ENCODE peak calls at places on chromosomes 4 and X, in eight cellular contexts. L, V, Z, I, E, B, F and K are unnamed samples.

GRCh38 chrX:16869393-16870094 is 618 bp downstream of the RBBP7 start:
- DNase-seq in L (peak), V (peak), Z (peak), I (peak), E (peak), B (no peak), F (peak), K (peak)

GRCh38 chrX:119885554-119886428 is 9.9 kb upstream of the AKAP14 start:
- DNase-seq in L (no peak), V (peak), Z (no peak), I (no peak), E (no peak), B (peak), F (no peak), K (no peak)

GRCh38 chrX:123960956-123961267 is 594 bp upstream of the STAG2 start:
- DNase-seq in L (no peak), V (no peak), Z (no peak), I (no peak), E (no peak), B (no peak), F (no peak), K (no peak)

GRCh38 chr4:73222466-73223257 is 35.9 kb downstream of the ANKRD17 start:
- DNase-seq in L (peak), V (peak), Z (no peak), I (peak), E (peak), B (peak), F (peak), K (peak)

GRCh38 chr4:101328063-101328602 is 19.2 kb downstream of the PPP3CA start:
- DNase-seq in L (no peak), V (no peak), Z (no peak), I (no peak), E (no peak), B (no peak), F (no peak), K (no peak)

GRCh38 chr4:11469900-11470708 is 41.4 kb upstream of the HS3ST1 start:
- DNase-seq in L (no peak), V (no peak), Z (peak), I (peak), E (no peak), B (no peak), F (no peak), K (no peak)

GRCh38 chrX:154799554-154800348 is 5.5 kb downstream of the MPP1 start:
- DNase-seq in L (peak), V (peak), Z (no peak), I (peak), E (no peak), B (peak), F (peak), K (no peak)

GRCh38 chr4:172758586-172759340 is 409.8 kb upstream of the GALNT7 start:
- DNase-seq in L (no peak), V (peak), Z (no peak), I (no peak), E (peak), B (peak), F (peak), K (no peak)

GRCh38 chr4:22099896-22100295 is 151.3 kb upstream of the KCNIP4 start:
- DNase-seq in L (no peak), V (peak), Z (no peak), I (no peak), E (no peak), B (peak), F (peak), K (no peak)

GRCh38 chr4:5959221-5959982 is 58.8 kb downstream of the C4orf50 start:
- DNase-seq in L (no peak), V (no peak), Z (no peak), I (no peak), E (no peak), B (no peak), F (no peak), K (no peak)

GRCh38 chr4:31692407-31692940 is 972.3 kb downstream of the PCDH7 start:
- DNase-seq in L (no peak), V (no peak), Z (no peak), I (peak), E (no peak), B (no peak), F (peak), K (no peak)

GRCh38 chr4:184763150-184763780 is 29.4 kb upstream of the CENPU start:
- DNase-seq in L (no peak), V (no peak), Z (no peak), I (no peak), E (peak), B (peak), F (no peak), K (no peak)

GRCh38 chrX:51002160-51002632 is 91.7 kb downstream of the BMP15 start:
- DNase-seq in L (no peak), V (no peak), Z (no peak), I (no peak), E (no peak), B (peak), F (no peak), K (no peak)

GRCh38 chrX:50996930-50997329 is 86.4 kb downstream of the BMP15 start:
- DNase-seq in L (no peak), V (no peak), Z (no peak), I (no peak), E (no peak), B (no peak), F (no peak), K (no peak)
- TF ChIP-seq CTCF in L (no peak), V (no peak), Z (no peak), I (no peak), E (no peak), B (no peak), F (no peak), K (no peak)

GRCh38 chr4:17642404-17642783 is 28.0 kb downstream of the MED28 start:
- DNase-seq in L (no peak), V (no peak), Z (no peak), I (no peak), E (no peak), B (no peak), F (no peak), K (no peak)

GRCh38 chr4:17647176-17647806 is 32.9 kb downstream of the MED28 start:
- DNase-seq in L (no peak), V (no peak), Z (no peak), I (no peak), E (no peak), B (no peak), F (no peak), K (no peak)

GRCh38 chr4:17646693-17647092 is 32.3 kb downstream of the MED28 start:
- DNase-seq in L (no peak), V (no peak), Z (no peak), I (no peak), E (no peak), B (no peak), F (no peak), K (no peak)

GRCh38 chr4:17650404-17650803 is 36.0 kb downstream of the MED28 start:
- DNase-seq in L (no peak), V (no peak), Z (no peak), I (no peak), E (no peak), B (no peak), F (no peak), K (no peak)

DNA sequence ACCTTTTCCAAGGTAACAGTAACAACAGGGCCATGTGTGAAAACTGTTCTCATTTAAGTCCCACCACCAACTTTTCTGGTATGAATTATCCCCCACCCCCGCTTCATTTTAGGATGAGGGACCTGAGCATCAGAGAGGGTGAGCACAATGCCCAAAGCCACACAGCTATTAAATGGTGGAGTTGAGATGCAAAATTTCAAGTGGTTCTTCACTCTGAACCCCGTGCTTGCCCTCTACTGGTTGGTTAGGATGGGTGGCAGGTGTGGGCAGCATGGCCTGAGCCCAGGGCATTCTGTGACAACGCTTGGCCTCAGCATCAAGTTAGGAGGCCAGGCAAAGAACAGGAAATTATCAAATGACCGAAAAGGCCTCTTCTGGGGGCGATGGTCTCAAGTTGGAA is 33.5 kb downstream of the MED28 start:
- DNase-seq in L (no peak), V (no peak), Z (no peak), I (no peak), E (no peak), B (no peak), F (no peak), K (no peak)
- TF ChIP-seq CTCF in L (no peak), V (peak), Z (no peak), I (peak), E (no peak), B (peak), F (peak), K (no peak)

DNA sequence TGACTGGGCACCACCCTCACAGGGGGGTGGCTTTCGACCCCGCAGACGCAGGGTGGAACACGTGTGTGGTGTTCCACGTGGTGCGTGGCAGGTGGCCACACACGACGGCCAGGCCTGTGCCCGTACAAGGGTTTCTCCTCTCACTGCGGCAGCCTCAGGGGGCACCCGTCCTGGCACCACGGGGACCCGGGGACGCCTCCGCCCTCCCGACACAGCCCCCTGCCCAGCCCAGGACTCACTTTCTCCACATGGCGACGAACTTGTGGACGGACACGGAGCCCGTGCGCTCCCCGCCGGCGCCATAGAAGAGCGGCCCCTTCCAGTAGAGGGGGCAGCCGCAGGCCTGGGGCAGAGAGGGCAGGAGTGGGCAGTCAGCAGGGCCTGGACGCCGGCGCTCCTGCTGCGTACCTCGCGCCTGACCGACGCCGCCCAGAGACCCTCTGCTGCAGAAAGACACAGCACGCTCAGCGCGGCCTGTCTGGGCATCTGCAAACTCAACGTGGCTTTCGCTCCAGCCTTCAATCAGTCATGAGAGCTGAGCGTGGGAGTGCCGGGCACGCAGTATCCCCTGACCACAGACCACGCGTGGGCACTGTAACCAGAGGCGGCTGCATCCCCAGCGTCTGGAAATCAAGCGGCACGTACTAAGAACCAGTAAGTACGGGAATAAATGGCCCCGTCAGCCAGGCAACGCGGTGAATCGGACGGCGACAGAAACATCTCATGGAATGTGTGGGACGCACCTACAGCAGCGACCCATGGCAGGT is 28.9 kb upstream of the GTPBP6 start:
- DNase-seq in L (no peak), V (no peak), Z (no peak), I (no peak), E (no peak), B (no peak), F (no peak), K (peak)
- TF ChIP-seq CTCF in L (no peak), V (no peak), Z (no peak), I (no peak), E (no peak), B (no peak), F (no peak), K (no peak)

DNA sequence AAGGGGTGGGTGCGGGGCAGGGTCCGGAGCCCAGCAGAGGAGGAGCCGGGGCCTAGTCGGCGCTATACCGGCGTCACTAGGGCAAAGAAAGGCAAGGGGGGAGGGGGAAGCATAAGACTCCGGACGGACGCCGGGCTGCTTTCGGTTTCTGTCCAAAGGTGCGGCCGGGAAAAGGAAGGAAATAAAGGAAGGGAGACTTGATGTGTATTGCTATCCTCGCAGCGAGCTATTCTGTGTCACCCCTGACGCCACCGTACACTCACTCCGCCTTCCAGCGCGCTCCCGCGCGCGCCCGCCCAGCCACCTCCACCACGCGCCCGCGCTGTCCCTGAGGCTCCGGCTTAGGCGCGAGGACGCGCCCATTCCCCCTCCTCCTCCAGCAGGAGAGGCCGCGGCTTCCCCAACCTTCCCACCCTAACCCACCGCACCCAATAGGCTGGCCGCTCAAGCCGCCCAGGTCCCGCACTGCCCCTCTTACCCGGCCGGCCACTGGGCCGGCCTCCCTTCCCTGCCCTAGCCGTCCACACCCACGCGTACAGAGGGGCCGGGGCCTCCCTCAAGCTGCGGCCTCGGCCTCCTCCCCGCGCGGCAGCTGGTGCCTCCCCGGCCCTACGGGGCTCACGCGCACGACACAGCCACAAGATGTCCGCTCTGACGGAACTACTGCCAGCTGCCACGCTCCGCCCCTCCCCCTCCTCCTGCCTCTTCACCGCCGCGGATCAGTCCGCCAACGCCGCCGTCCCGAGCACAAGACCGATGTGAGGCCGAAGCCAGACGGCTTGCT is at the start of gene UBE2D3:
- DNase-seq in L (peak), V (peak), Z (peak), I (peak), E (peak), B (peak), F (peak), K (peak)
- TF ChIP-seq CTCF in L (no peak), V (peak), Z (no peak), I (peak), E (peak), B (no peak), F (peak), K (no peak)

GRCh38 chr4:92035666-92036065 is 268.1 kb upstream of the GRID2 start:
- DNase-seq in L (no peak), V (no peak), Z (no peak), I (no peak), E (no peak), B (no peak), F (no peak), K (no peak)
- TF ChIP-seq CTCF in L (no peak), V (no peak), Z (no peak), I (no peak), E (no peak), B (no peak), F (no peak), K (no peak)

DNA sequence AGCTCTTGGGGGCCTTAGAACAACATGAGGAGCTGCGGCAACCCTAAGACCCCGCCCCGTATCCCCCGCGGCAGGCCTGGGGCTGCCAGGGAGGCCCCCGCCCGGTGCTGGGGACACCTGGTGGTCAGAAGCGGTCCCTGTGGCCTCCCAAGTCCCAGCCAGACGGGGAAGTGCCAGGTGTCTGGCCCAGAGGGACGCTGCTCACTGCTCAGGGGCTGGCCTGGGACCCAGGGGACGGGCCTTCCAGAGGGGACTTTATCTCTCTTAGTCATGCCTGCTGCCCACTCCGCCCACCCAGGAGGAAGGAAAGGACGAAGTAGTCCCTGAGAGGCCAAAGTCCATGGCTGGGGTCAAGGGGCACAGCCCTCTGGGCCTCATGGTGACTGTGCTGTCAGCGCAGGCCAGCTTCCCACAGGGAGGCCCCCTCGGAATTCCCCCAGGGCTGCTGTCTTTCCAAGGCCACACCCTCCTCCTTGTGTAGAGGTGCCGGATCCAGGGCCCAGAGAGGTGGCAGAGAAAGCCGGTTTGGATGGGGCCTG is 31.0 kb upstream of the HTRA3 start:
- DNase-seq in L (peak), V (no peak), Z (peak), I (no peak), E (no peak), B (no peak), F (no peak), K (no peak)
- TF ChIP-seq CTCF in L (peak), V (peak), Z (peak), I (peak), E (peak), B (no peak), F (peak), K (no peak)

DNA sequence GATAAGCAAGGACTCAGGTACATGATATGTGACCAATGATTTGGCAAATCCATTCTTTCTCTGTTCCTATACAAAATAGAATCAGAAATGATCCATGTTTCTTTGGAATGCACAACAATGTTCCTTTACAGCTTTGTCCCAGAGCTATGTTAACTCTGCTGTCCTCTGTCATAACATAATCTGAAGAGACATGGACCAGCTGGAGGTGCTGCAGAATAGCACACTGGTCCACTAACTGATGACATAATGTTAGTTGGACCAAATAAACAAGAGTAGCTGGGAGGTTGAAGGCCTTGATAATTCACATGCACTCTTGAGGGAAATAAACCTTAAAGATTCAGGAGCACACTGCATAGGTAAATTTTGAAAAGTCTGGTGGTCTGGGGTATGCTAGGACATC is 23.0 kb upstream of the DHX15 start:
- DNase-seq in L (no peak), V (no peak), Z (no peak), I (no peak), E (no peak), B (no peak), F (peak), K (no peak)
- TF ChIP-seq CTCF in L (no peak), V (no peak), Z (no peak), I (no peak), E (no peak), B (no peak), F (no peak), K (no peak)

DNA sequence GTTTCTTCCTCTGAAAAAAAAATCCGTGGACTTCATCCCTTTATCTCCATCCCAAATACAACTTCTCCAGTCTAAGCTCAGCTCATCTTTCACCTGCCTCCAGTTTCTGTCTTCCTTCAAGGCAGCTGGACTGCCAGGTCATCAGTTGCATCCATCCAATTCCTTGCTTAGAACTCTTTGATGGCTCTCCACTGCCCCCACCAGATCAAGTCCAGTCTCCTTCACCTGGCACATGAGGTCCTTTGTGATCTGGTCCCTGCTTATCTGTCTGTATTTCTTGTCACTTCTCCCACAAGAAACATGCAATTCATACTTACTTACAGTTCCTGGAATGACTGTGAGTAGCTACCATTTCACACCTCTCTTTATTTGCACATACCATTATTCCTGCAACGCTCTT is 33.8 kb downstream of the OTUD6A start:
- DNase-seq in L (no peak), V (no peak), Z (no peak), I (peak), E (peak), B (peak), F (peak), K (no peak)
- TF ChIP-seq CTCF in L (no peak), V (peak), Z (no peak), I (peak), E (peak), B (peak), F (peak), K (no peak)

GRCh38 chr4:55745014-55745413 is 74.6 kb upstream of the EXOC1L start:
- DNase-seq in L (no peak), V (no peak), Z (no peak), I (no peak), E (no peak), B (no peak), F (no peak), K (no peak)
- TF ChIP-seq CTCF in L (no peak), V (no peak), Z (no peak), I (no peak), E (no peak), B (no peak), F (no peak), K (no peak)